ENCODE peak calls at places on chromosomes 12 and 14, in five cellular contexts. F, G, Y, W and L are unnamed samples.

GRCh38 chr12:112852810-112853209 is 54.0 kb upstream of the OAS1 start:
- DNase-seq in F (no peak), W (no peak), Y (no peak), G (no peak), L (no peak)

GRCh38 chr12:101981868-101982267 is 79.9 kb downstream of the WASHC3 start:
- DNase-seq in F (no peak), W (no peak), G (no peak), Y (no peak), L (no peak)

GRCh38 chr14:98175436-98175835 is 1096.6 kb downstream of the BCL11B start:
- DNase-seq in W (no peak), F (no peak), Y (no peak), G (no peak), L (no peak)

GRCh38 chr14:104870368-104871144 is 5.5 kb downstream of the CEP170B start:
- DNase-seq in G (peak), F (peak), Y (no peak), W (peak), L (no peak)

GRCh38 chr14:68549057-68549421 is 243.8 kb downstream of the ZFP36L1 start:
- DNase-seq in F (no peak), W (no peak), G (no peak), Y (peak), L (no peak)

GRCh38 chr12:113852273-113852672 is 113.9 kb downstream of the RBM19 start:
- DNase-seq in F (no peak), Y (no peak), G (no peak), W (no peak), L (no peak)

GRCh38 chr14:64061115-64061514 is 208.3 kb downstream of the SYNE2 start:
- DNase-seq in G (no peak), F (no peak), Y (no peak), W (no peak), L (no peak)

GRCh38 chr12:30269491-30269890 is 426.2 kb downstream of the IPO8 start:
- DNase-seq in Y (peak), W (no peak), F (no peak), G (no peak), L (no peak)

GRCh38 chr14:76138758-76139723 is 12.7 kb upstream of the GPATCH2L start:
- DNase-seq in G (no peak), Y (no peak), W (no peak), F (no peak), L (no peak)

GRCh38 chr14:33589334-33589733 is 361.5 kb downstream of the EGLN3 start:
- DNase-seq in F (no peak), G (no peak), W (no peak), Y (peak), L (no peak)

GRCh38 chr12:3207858-3208257 is 130.7 kb downstream of the TSPAN9 start:
- DNase-seq in G (no peak), Y (no peak), W (no peak), F (no peak), L (peak)

GRCh38 chr14:31829256-31829923 is 247.7 kb upstream of the ARHGAP5 start:
- DNase-seq in F (no peak), W (no peak), Y (peak), G (no peak), L (peak)

GRCh38 chr12:116839287-116839830 is 41.9 kb downstream of the HRK start:
- DNase-seq in W (no peak), Y (no peak), F (no peak), G (no peak), L (no peak)

GRCh38 chr12:116838395-116838794 is 42.8 kb downstream of the HRK start:
- DNase-seq in W (no peak), F (no peak), G (no peak), Y (no peak), L (no peak)

GRCh38 chr12:116832353-116832752 is 48.9 kb downstream of the HRK start:
- DNase-seq in G (no peak), Y (peak), W (no peak), F (no peak), L (no peak)

GRCh38 chr12:116835484-116835883 is 45.8 kb downstream of the HRK start:
- DNase-seq in W (no peak), G (no peak), Y (no peak), F (no peak), L (no peak)

DNA sequence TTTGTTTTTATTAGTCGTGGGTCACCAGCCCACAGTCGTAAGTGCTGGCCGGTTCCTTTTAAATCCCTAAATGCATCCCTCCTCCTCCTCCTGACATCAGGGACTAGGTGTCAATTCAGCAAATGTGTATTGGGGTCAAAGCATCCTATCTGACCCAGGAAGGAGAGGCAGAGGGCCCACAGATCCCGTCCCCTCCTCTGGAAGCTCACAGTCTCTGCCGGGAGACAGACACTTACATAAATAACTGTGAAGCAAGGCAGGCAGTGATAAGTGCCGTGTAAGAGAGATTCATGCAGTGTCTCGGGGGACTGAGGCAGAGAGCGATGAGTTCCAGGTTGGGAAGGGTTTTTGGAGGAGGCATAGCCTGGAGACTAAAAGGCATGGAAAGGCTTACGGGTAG is 44.2 kb downstream of the HRK start:
- DNase-seq in G (no peak), Y (no peak), F (no peak), W (no peak), L (no peak)
- H3K4me3 ChIP-seq in G (no peak), Y (no peak), F (no peak), W (no peak), L (no peak)

GRCh38 chr14:101083564-101084435 is 180.3 kb upstream of the RTL1 start:
- DNase-seq in G (no peak), W (peak), Y (no peak), F (peak), L (peak)
- TF ChIP-seq CTCF in G (no peak), W (no peak), Y (peak), F (no peak), L (peak)

GRCh38 chr14:101458536-101459391 is 102.5 kb upstream of the DIO3 start:
- DNase-seq in G (no peak), Y (no peak), F (no peak), W (peak), L (no peak)
- H3K4me3 ChIP-seq in G (peak), Y (no peak), F (no peak), W (peak), L (no peak)

GRCh38 chr12:14369322-14369721 is 3.8 kb downstream of the ATF7IP start:
- DNase-seq in F (no peak), G (no peak), W (no peak), Y (no peak), L (no peak)

GRCh38 chr12:14364583-14365271 is 755 bp upstream of the ATF7IP start:
- DNase-seq in G (no peak), Y (no peak), W (no peak), F (no peak), L (peak)

GRCh38 chr12:14367097-14367661 is 1.7 kb downstream of the ATF7IP start:
- DNase-seq in W (no peak), Y (peak), F (no peak), G (no peak), L (peak)

GRCh38 chr12:14365294-14366210 is at the start of gene ATF7IP:
- DNase-seq in F (peak), Y (peak), W (peak), G (peak), L (peak)

DNA sequence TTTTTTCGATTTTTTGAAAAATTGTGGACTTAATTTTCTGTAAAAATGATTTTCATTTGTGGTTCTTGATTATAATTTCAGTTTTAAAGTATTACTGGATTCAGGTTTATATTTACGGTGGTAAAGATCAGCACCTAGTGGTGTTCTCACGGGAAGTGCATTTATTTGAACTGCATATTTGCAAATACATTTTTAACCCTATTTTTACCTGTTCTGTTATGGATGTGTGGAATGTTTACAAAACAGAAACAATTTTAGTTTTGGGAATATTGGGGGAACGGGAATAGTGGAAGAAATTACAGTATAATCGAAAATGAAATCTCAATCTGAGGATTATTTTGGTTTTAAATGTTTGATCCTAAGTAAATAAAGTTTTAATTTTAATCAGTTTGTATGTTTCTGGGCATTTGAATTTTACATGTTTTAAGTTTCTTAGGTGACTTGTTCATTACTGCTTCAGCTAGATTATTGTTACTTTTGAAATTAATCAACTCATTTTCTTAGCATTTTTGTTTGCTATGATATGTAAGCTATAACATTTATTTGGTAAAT is 805 bp downstream of the ATF7IP start:
- DNase-seq in Y (peak), F (no peak), W (no peak), G (no peak), L (peak)
- TF ChIP-seq CTCF in Y (peak), F (no peak), W (peak), G (peak), L (no peak)

DNA sequence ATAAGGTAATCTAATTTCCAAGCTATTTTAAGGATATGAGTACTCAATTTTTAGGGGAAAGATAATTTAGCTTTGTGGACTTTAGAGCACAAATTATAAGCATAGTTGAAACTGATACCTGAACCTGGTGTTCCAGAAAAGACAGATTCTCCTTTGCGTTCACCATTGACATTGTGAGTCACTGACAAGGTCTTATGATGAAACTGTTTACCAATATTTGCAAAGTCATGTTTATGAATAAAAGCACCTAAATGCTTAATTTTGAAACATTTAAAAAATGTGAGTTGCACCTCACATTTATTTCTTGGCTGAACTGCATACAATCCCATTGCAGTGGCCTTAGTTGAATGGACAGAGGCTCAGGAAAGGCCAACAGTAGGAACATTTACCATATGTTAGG is 3.9 kb downstream of the BCAT1 start:
- DNase-seq in W (no peak), G (no peak), Y (no peak), F (no peak), L (no peak)
- H3K4me3 ChIP-seq in W (no peak), G (no peak), Y (no peak), F (no peak), L (no peak)

GRCh38 chr14:72305555-72305954 is 373.3 kb downstream of the RGS6 start:
- DNase-seq in Y (no peak), G (no peak), W (no peak), F (no peak), L (no peak)
- TF ChIP-seq CTCF in Y (no peak), G (no peak), W (no peak), F (no peak), L (no peak)

DNA sequence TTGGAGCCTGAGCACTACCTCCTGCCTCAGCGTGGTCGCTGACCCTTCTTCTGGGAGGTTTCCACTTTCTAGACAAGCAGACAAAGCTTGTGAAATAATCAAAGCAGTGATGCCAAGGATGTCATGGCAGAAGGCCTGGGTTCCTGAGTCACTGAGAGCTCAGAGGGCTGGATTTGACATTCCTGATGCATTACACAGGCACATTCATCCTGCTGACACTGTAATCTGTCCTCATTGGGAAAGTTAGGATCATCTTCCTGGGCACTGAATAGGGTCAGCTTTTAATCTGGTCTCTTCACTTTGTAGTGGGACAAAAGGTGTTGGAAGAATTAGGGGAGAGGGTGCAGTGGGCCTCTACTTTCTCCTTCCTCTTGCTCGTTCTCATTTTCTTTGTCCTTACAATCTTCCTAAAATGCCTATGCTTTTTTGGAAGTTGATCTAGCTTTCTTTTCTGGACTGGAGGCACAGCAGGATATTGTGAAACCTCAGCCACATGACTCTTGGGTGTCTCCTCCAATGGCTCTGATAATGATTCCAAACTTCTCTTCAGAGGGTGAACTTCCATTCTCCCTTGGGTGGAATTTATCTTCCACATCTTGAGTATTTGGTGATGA is 29.6 kb downstream of the EEA1 start:
- DNase-seq in W (peak), F (no peak), G (peak), Y (peak), L (peak)
- H3K4me3 ChIP-seq in W (peak), F (no peak), G (peak), Y (peak), L (no peak)

GRCh38 chr12:12983420-12984035 is 16.5 kb downstream of the HEBP1 start:
- DNase-seq in Y (peak), F (no peak), G (no peak), W (no peak), L (peak)

GRCh38 chr12:12986775-12987332 is 13.2 kb downstream of the HEBP1 start:
- DNase-seq in W (no peak), G (no peak), Y (no peak), F (no peak), L (no peak)

GRCh38 chr12:12987421-12987820 is 12.6 kb downstream of the HEBP1 start:
- DNase-seq in W (no peak), Y (no peak), F (no peak), G (no peak), L (no peak)

GRCh38 chr12:12984119-12984518 is 15.9 kb downstream of the HEBP1 start:
- DNase-seq in G (no peak), W (no peak), F (no peak), Y (no peak), L (no peak)

GRCh38 chr12:12985817-12986408 is 14.2 kb downstream of the HEBP1 start:
- DNase-seq in G (no peak), F (no peak), Y (no peak), W (no peak), L (peak)
- TF ChIP-seq CTCF in G (peak), F (peak), Y (peak), W (no peak), L (peak)